ENCODE peak calls at places on chromosomes 3 and 15, in eight cellular contexts. One of them, this sample, is unnamed.

GRCh38 chr3:186160691-186161243 is 51.9 kb upstream of the ETV5 start:
- DNase-seq in putamen: no peak
- DNase-seq in activated gamma-delta T cell treated with Interleukin-2 at 50 U/mL for 16 hours: no peak
- DNase-seq in tibial artery: no peak
- DNase-seq in sciatic nerve: no peak
- DNase-seq in bronchial epithelial cell: no peak
- DNase-seq in effector CD4-positive, alpha-beta T cell: no peak
- DNase-seq in PC-3: no peak
- DNase-seq in this sample: no peak

GRCh38 chr3:97269202-97269601 is 454.8 kb downstream of the EPHA6 start:
- DNase-seq in bronchial epithelial cell: no peak
- DNase-seq in tibial artery: no peak
- DNase-seq in putamen: no peak
- DNase-seq in PC-3: no peak
- DNase-seq in effector CD4-positive, alpha-beta T cell: no peak
- DNase-seq in sciatic nerve: no peak
- DNase-seq in activated gamma-delta T cell treated with Interleukin-2 at 50 U/mL for 16 hours: no peak
- DNase-seq in this sample: no peak

GRCh38 chr3:100776736-100777135 is 67.4 kb downstream of the TFG start:
- DNase-seq in PC-3: no peak
- DNase-seq in bronchial epithelial cell: no peak
- DNase-seq in tibial artery: no peak
- DNase-seq in activated gamma-delta T cell treated with Interleukin-2 at 50 U/mL for 16 hours: no peak
- DNase-seq in effector CD4-positive, alpha-beta T cell: no peak
- DNase-seq in sciatic nerve: no peak
- DNase-seq in putamen: no peak
- DNase-seq in this sample: no peak

GRCh38 chr15:33029247-33029646 is 165.3 kb downstream of the FMN1 start:
- DNase-seq in activated gamma-delta T cell treated with Interleukin-2 at 50 U/mL for 16 hours: no peak
- DNase-seq in tibial artery: no peak
- DNase-seq in PC-3: no peak
- DNase-seq in sciatic nerve: no peak
- DNase-seq in effector CD4-positive, alpha-beta T cell: no peak
- DNase-seq in putamen: no peak
- DNase-seq in bronchial epithelial cell: no peak
- DNase-seq in this sample: no peak

GRCh38 chr15:71137138-71137518 is 21.9 kb downstream of the THSD4 start:
- DNase-seq in activated gamma-delta T cell treated with Interleukin-2 at 50 U/mL for 16 hours: no peak
- DNase-seq in tibial artery: no peak
- DNase-seq in sciatic nerve: no peak
- DNase-seq in PC-3: no peak
- DNase-seq in effector CD4-positive, alpha-beta T cell: no peak
- DNase-seq in bronchial epithelial cell: no peak
- DNase-seq in putamen: no peak
- DNase-seq in this sample: no peak

GRCh38 chr3:81864273-81864672 is 102.8 kb upstream of the GBE1 start:
- DNase-seq in sciatic nerve: no peak
- DNase-seq in activated gamma-delta T cell treated with Interleukin-2 at 50 U/mL for 16 hours: no peak
- DNase-seq in tibial artery: no peak
- DNase-seq in bronchial epithelial cell: no peak
- DNase-seq in effector CD4-positive, alpha-beta T cell: no peak
- DNase-seq in PC-3: no peak
- DNase-seq in putamen: no peak
- DNase-seq in this sample: no peak

GRCh38 chr3:148896062-148896461 is 31.0 kb downstream of the CPA3 start:
- DNase-seq in effector CD4-positive, alpha-beta T cell: no peak
- DNase-seq in putamen: no peak
- DNase-seq in activated gamma-delta T cell treated with Interleukin-2 at 50 U/mL for 16 hours: no peak
- DNase-seq in tibial artery: no peak
- DNase-seq in sciatic nerve: no peak
- DNase-seq in bronchial epithelial cell: no peak
- DNase-seq in PC-3: no peak
- DNase-seq in this sample: no peak

GRCh38 chr3:176193032-176193698 is 1004.1 kb downstream of the TBL1XR1 start:
- DNase-seq in activated gamma-delta T cell treated with Interleukin-2 at 50 U/mL for 16 hours: no peak
- DNase-seq in sciatic nerve: no peak
- DNase-seq in effector CD4-positive, alpha-beta T cell: no peak
- DNase-seq in putamen: no peak
- DNase-seq in bronchial epithelial cell: no peak
- DNase-seq in PC-3: no peak
- DNase-seq in tibial artery: no peak
- DNase-seq in this sample: no peak

GRCh38 chr3:107268461-107268860 is 108.8 kb upstream of the CCDC54 start:
- DNase-seq in activated gamma-delta T cell treated with Interleukin-2 at 50 U/mL for 16 hours: no peak
- DNase-seq in bronchial epithelial cell: no peak
- DNase-seq in effector CD4-positive, alpha-beta T cell: no peak
- DNase-seq in sciatic nerve: no peak
- DNase-seq in tibial artery: no peak
- DNase-seq in putamen: peak; percentile 76
- DNase-seq in PC-3: no peak
- DNase-seq in this sample: no peak

GRCh38 chr3:154214320-154214719 is 93.1 kb downstream of the ARHGEF26 start:
- DNase-seq in sciatic nerve: no peak
- DNase-seq in effector CD4-positive, alpha-beta T cell: no peak
- DNase-seq in bronchial epithelial cell: peak; percentile 29
- DNase-seq in tibial artery: no peak
- DNase-seq in activated gamma-delta T cell treated with Interleukin-2 at 50 U/mL for 16 hours: no peak
- DNase-seq in PC-3: peak; percentile 71
- DNase-seq in putamen: no peak
- DNase-seq in this sample: no peak

GRCh38 chr3:185270262-185270955 is 16.6 kb upstream of the EHHADH start:
- DNase-seq in effector CD4-positive, alpha-beta T cell: no peak
- DNase-seq in tibial artery: no peak
- DNase-seq in PC-3: peak; percentile 22
- DNase-seq in bronchial epithelial cell: peak; percentile 39
- DNase-seq in putamen: no peak
- DNase-seq in sciatic nerve: no peak
- DNase-seq in activated gamma-delta T cell treated with Interleukin-2 at 50 U/mL for 16 hours: no peak
- DNase-seq in this sample: no peak

GRCh38 chr3:158768881-158769518 is 32.9 kb upstream of the MFSD1 start:
- DNase-seq in sciatic nerve: no peak
- DNase-seq in tibial artery: peak; percentile 49
- DNase-seq in effector CD4-positive, alpha-beta T cell: no peak
- DNase-seq in putamen: no peak
- DNase-seq in PC-3: peak; percentile 85
- DNase-seq in bronchial epithelial cell: peak; percentile 76
- DNase-seq in activated gamma-delta T cell treated with Interleukin-2 at 50 U/mL for 16 hours: no peak
- DNase-seq in this sample: no peak

GRCh38 chr3:107028086-107028485 is 349.2 kb upstream of the CCDC54 start:
- DNase-seq in bronchial epithelial cell: no peak
- DNase-seq in putamen: peak; percentile 67
- DNase-seq in sciatic nerve: no peak
- DNase-seq in effector CD4-positive, alpha-beta T cell: no peak
- DNase-seq in tibial artery: no peak
- DNase-seq in activated gamma-delta T cell treated with Interleukin-2 at 50 U/mL for 16 hours: no peak
- DNase-seq in PC-3: no peak
- DNase-seq in this sample: no peak

GRCh38 chr3:196168808-196169391 is 42.3 kb downstream of the ZDHHC19 start:
- DNase-seq in sciatic nerve: no peak
- DNase-seq in bronchial epithelial cell: no peak
- DNase-seq in effector CD4-positive, alpha-beta T cell: no peak
- DNase-seq in putamen: no peak
- DNase-seq in tibial artery: no peak
- DNase-seq in activated gamma-delta T cell treated with Interleukin-2 at 50 U/mL for 16 hours: no peak
- DNase-seq in PC-3: no peak
- DNase-seq in this sample: no peak

GRCh38 chr15:78432664-78433063 is 5.4 kb upstream of the IREB2 start:
- DNase-seq in sciatic nerve: no peak
- DNase-seq in tibial artery: no peak
- DNase-seq in bronchial epithelial cell: no peak
- DNase-seq in PC-3: no peak
- DNase-seq in putamen: no peak
- DNase-seq in effector CD4-positive, alpha-beta T cell: no peak
- DNase-seq in activated gamma-delta T cell treated with Interleukin-2 at 50 U/mL for 16 hours: no peak
- DNase-seq in this sample: no peak

GRCh38 chr3:25047058-25047457 is 381.0 kb upstream of the RARB start:
- DNase-seq in tibial artery: no peak
- DNase-seq in sciatic nerve: no peak
- DNase-seq in putamen: no peak
- DNase-seq in effector CD4-positive, alpha-beta T cell: no peak
- DNase-seq in bronchial epithelial cell: peak; percentile 64
- DNase-seq in PC-3: no peak
- DNase-seq in activated gamma-delta T cell treated with Interleukin-2 at 50 U/mL for 16 hours: no peak
- DNase-seq in this sample: no peak

GRCh38 chr3:43073116-43073835 is 32.6 kb downstream of the POMGNT2 start:
- DNase-seq in effector CD4-positive, alpha-beta T cell: no peak
- DNase-seq in putamen: no peak
- DNase-seq in bronchial epithelial cell: no peak
- DNase-seq in tibial artery: no peak
- DNase-seq in PC-3: no peak
- DNase-seq in activated gamma-delta T cell treated with Interleukin-2 at 50 U/mL for 16 hours: no peak
- DNase-seq in sciatic nerve: no peak
- DNase-seq in this sample: no peak

GRCh38 chr15:45612790-45613415 is 21.9 kb upstream of the SQOR start:
- DNase-seq in activated gamma-delta T cell treated with Interleukin-2 at 50 U/mL for 16 hours: no peak
- DNase-seq in tibial artery: no peak
- DNase-seq in bronchial epithelial cell: peak; percentile 46
- DNase-seq in sciatic nerve: no peak
- DNase-seq in effector CD4-positive, alpha-beta T cell: no peak
- DNase-seq in putamen: no peak
- DNase-seq in PC-3: peak; percentile 35
- DNase-seq in this sample: no peak

This sample was measured in NCI-H187 treated with DMSO at 0.1 percent for 48 hours.